ENCODE peak calls at places on chromosomes 13 and 19, in ten cellular contexts. A is GM12878, D is HCT116, B is stomach, E is sigmoid colon, N is endothelial cell of umbilical vein, V is suprapubic skin, J is SK-N-SH, Z is upper lobe of left lung, O is GM23338. P is an unnamed sample.

GRCh38 chr13:114132419-114133121 is at the start of gene RASA3:
- DNase-seq in O (peak; percentile 90), Z (peak; percentile 84), V (peak; percentile 83), D (peak; percentile 38), J (peak; percentile 99), B (peak; percentile 82), E (peak; percentile 88), A (no peak), N (peak; percentile 76), P (peak; percentile 84)

GRCh38 chr19:46975918-46976782 is 43.5 kb upstream of the NPAS1 start:
- DNase-seq in J (peak; percentile 69), E (peak; percentile 98), A (no peak), B (peak; percentile 97), O (peak; percentile 82), D (peak; percentile 3), Z (peak; percentile 92), V (peak; percentile 97), N (peak; percentile 98), P (peak; percentile 76)

GRCh38 chr19:19399733-19400438 is 5.6 kb upstream of the GATAD2A start:
- DNase-seq in D (no peak), J (peak; percentile 46), A (no peak), E (no peak), Z (no peak), O (no peak), B (no peak), N (peak; percentile 38), V (no peak), P (no peak)

GRCh38 chr13:48236528-48237353 is 3.7 kb downstream of the ITM2B start:
- DNase-seq in B (no peak), V (no peak), A (no peak), E (no peak), D (no peak), Z (no peak), N (peak; percentile 32), J (no peak), O (no peak), P (no peak)

GRCh38 chr19:55537741-55538111 is 793 bp upstream of the SBK2 start:
- DNase-seq in Z (no peak), J (no peak), B (no peak), N (no peak), V (no peak), O (peak; percentile 78), D (no peak), A (no peak), E (no peak), P (no peak)

GRCh38 chr13:73059460-73060250 is 850 bp downstream of the KLF5 start:
- DNase-seq in Z (peak; percentile 76), E (peak; percentile 68), J (no peak), N (peak; percentile 16), D (no peak), O (peak; percentile 80), V (peak; percentile 73), A (no peak), B (peak; percentile 75), P (no peak)

GRCh38 chr19:29523568-29523967 is 2.2 kb upstream of the VSTM2B start:
- DNase-seq in O (no peak), E (no peak), Z (no peak), V (no peak), A (no peak), N (no peak), D (no peak), B (no peak), J (no peak), P (no peak)

GRCh38 chr19:10603084-10603872 is 16.2 kb upstream of the AP1M2 start:
- DNase-seq in J (peak; percentile 53), V (peak; percentile 81), N (peak; percentile 34), Z (peak; percentile 58), D (no peak), A (peak; percentile 70), B (peak; percentile 57), O (peak; percentile 56), E (peak; percentile 68), P (peak; percentile 66)

GRCh38 chr13:100921139-100921538 is 246.5 kb upstream of the TMTC4 start:
- DNase-seq in N (no peak), E (no peak), O (no peak), V (no peak), A (no peak), D (no peak), Z (no peak), B (no peak), J (no peak), P (no peak)

GRCh38 chr13:113361406-113361805 is 2.5 kb downstream of the GRTP1 start:
- DNase-seq in A (no peak), V (no peak), J (no peak), O (no peak), E (no peak), B (no peak), Z (no peak), D (no peak), N (no peak), P (no peak)

GRCh38 chr19:37362733-37363132 is 8.2 kb upstream of the ZNF527 start:
- DNase-seq in J (peak; percentile 14), E (no peak), O (peak; percentile 89), A (no peak), Z (no peak), D (no peak), B (no peak), N (peak; percentile 12), V (no peak), P (no peak)

GRCh38 chr13:43132228-43132627 is 108.8 kb downstream of the DNAJC15 start:
- DNase-seq in J (no peak), D (peak; percentile 35), N (peak; percentile 16), B (peak; percentile 40), V (no peak), E (no peak), O (peak; percentile 87), Z (no peak), A (no peak), P (peak; percentile 42)

GRCh38 chr19:48329167-48329891 is 4.0 kb downstream of the EMP3 start:
- DNase-seq in D (no peak), O (peak; percentile 85), N (no peak), V (no peak), Z (peak; percentile 35), A (peak; percentile 42), B (no peak), J (no peak), E (no peak), P (peak; percentile 49)

GRCh38 chr13:76512676-76513277 is 373.4 kb downstream of the KCTD12 start:
- DNase-seq in D (no peak), E (no peak), O (no peak), N (peak; percentile 98), V (no peak), Z (no peak), A (no peak), B (no peak), J (peak; percentile 11), P (no peak)

GRCh38 chr19:7293795-7294570 is at the start of gene INSR:
- DNase-seq in Z (peak; percentile 84), B (peak; percentile 91), O (peak; percentile 93), A (peak; percentile 54), D (peak; percentile 75), V (peak; percentile 87), N (peak; percentile 90), E (peak; percentile 95), J (peak; percentile 99), P (peak; percentile 93)

GRCh38 chr19:3054972-3055740 is 7.1 kb downstream of the TLE5 start:
- DNase-seq in E (no peak), N (no peak), Z (no peak), V (no peak), B (no peak), D (no peak), O (no peak), A (no peak), J (no peak), P (no peak)

GRCh38 chr13:23985060-23985459 is 87.8 kb upstream of the C1QTNF9B start:
- DNase-seq in V (no peak), N (no peak), E (no peak), D (no peak), A (no peak), O (no peak), J (no peak), Z (no peak), B (no peak), P (no peak)

GRCh38 chr13:44974056-44974798 is 15.0 kb downstream of the NUFIP1 start:
- DNase-seq in D (no peak), E (no peak), Z (peak; percentile 54), O (no peak), N (peak; percentile 84), V (no peak), B (peak; percentile 66), J (no peak), A (peak; percentile 37), P (no peak)
- H3K27ac ChIP-seq in D (no peak overlapping the region), E (no peak overlapping the region), Z (no peak overlapping the region), O (no peak overlapping the region), N (peak overlapping the region; percentile 45), V (no peak overlapping the region), B (no peak overlapping the region), J (no peak overlapping the region), A (peak overlapping the region; percentile 55), P (no peak overlapping the region)

DNA sequence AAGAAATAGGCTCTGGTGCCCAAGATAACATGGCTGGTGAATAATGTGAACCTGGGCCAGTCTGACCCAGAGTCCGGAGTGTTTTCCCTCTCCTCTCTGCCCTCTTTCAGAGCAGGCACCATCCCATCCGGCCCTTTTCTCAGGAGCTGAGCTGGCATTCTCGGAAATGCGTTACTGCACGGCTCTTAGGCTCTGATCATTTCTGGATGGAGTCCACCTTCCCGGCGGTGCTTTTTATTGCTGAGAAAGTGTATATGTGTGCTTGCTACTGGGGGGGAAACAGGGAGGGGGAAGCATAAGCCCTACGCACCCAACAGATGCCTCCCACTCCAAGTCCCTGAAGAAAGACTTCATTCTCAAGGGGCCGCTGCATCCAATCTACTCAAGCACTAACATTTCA is 6.6 kb downstream of the CACNA1A start:
- DNase-seq in D (no peak), O (no peak), V (no peak), B (no peak), J (no peak), E (no peak), Z (no peak), N (no peak), A (no peak), P (no peak)
- TF ChIP-seq POLR2AphosphoS5 in D (no peak), O (no peak), V (no peak), B (no peak), J (no peak), E (no peak), Z (no peak), N (no peak), A (no peak), P (no peak)

GRCh38 chr13:52344108-52344507 is 61.9 kb downstream of the THSD1 start:
- DNase-seq in B (no peak), E (no peak), N (no peak), A (no peak), V (no peak), Z (no peak), O (no peak), J (no peak), D (no peak), P (no peak)
- H3K27ac ChIP-seq in B (no peak overlapping the region), E (no peak overlapping the region), N (no peak overlapping the region), A (no peak overlapping the region), V (no peak overlapping the region), Z (no peak overlapping the region), O (no peak overlapping the region), J (no peak overlapping the region), D (no peak overlapping the region), P (no peak overlapping the region)

DNA sequence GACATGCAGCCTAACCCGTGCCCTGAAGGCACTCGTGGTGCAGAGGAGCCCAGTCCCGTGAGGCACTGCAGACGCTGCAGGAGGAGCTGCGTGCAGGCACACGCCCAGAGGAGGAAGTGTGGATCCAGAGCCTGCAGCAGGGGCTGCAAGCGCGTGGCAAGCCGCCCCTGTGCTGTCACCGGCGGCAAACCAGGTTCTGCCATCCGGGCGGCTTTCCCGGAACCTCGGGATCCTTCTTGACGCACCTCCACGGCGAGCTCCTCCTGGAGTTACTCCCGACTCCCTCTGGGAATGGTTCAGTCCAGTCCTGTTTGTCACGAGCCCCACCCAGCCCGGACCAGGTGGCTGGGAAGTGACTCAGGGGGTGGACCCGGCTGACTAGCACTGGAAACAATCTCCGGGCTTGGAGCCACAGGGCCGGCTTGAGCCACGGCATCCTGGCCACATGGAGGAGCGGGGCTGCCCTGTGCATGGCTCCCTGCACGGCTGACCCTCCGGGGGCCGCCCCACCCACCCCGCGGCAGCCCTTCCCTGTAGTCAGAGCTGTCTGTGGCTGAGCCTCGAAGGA is 10.2 kb downstream of the DPP9 start:
- DNase-seq in A (no peak), E (peak; percentile 96), J (peak; percentile 43), D (peak; percentile 94), Z (peak; percentile 53), O (no peak), B (peak; percentile 96), V (peak; percentile 92), N (peak; percentile 94), P (peak; percentile 93)
- TF ChIP-seq POLR2AphosphoS5 in A (no peak), E (peak; percentile 49), J (peak; percentile 66), D (peak; percentile 88), Z (no peak), O (no peak), B (peak; percentile 95), V (no peak), N (peak; percentile 98), P (peak; percentile 82)